ENCODE peak calls at places on chromosomes 12 and 14, in four cellular contexts. N is GM12878, B is HepG2, F is H1. T is an unnamed sample.

GRCh38 chr14:78358631-78359030 is 188.5 kb downstream of the NRXN3 start:
- DNase-seq in F (no peak), N (no peak), B (no peak), T (no peak)

GRCh38 chr12:132367401-132367851 is 38.0 kb upstream of the GALNT9 start:
- DNase-seq in B (no peak), N (no peak), F (no peak), T (no peak)

GRCh38 chr12:4148418-4149056 is 125.0 kb upstream of the CCND2 start:
- DNase-seq in N (peak), F (no peak), B (no peak), T (no peak)

GRCh38 chr14:49581209-49581960 is 4.8 kb downstream of the RPS29 start:
- DNase-seq in B (no peak), N (no peak), F (no peak), T (no peak)

GRCh38 chr14:99968156-99968920 is 96.9 kb upstream of the EVL start:
- DNase-seq in B (no peak), N (no peak), F (no peak), T (no peak)

GRCh38 chr12:77204055-77204454 is 138.7 kb upstream of the E2F7 start:
- DNase-seq in B (no peak), N (no peak), F (no peak), T (no peak)

GRCh38 chr12:102023343-102023930 is 38.4 kb downstream of the WASHC3 start:
- DNase-seq in F (no peak), B (no peak), N (no peak), T (no peak)

GRCh38 chr14:60102389-60102788 is 10.7 kb downstream of the PCNX4 start:
- DNase-seq in B (no peak), F (no peak), N (no peak), T (no peak)

GRCh38 chr14:50312734-50313054 is 570 bp downstream of the DMAC2L start:
- DNase-seq in N (no peak), F (no peak), B (peak), T (no peak)

GRCh38 chr12:6647083-6647604 is at the start of gene ACRBP:
- DNase-seq in B (no peak), N (no peak), F (peak), T (peak)

GRCh38 chr14:93892923-93893549 is 34.1 kb upstream of the FAM181A start:
- DNase-seq in F (peak), B (peak), N (no peak), T (peak)

GRCh38 chr12:123242083-123242904 is 9.1 kb downstream of the MTRFR start:
- DNase-seq in B (no peak), F (no peak), N (no peak), T (no peak)

GRCh38 chr14:75450381-75451276 is 22.8 kb downstream of the JDP2 start:
- DNase-seq in F (no peak), B (peak), N (no peak), T (no peak)

GRCh38 chr14:39505812-39506211 is 73.6 kb upstream of the FBXO33 start:
- DNase-seq in F (no peak), N (no peak), B (no peak), T (no peak)

GRCh38 chr14:77376380-77376770 is 519 bp downstream of the TMED8 start:
- DNase-seq in N (no peak), F (peak), B (no peak), T (no peak)

GRCh38 chr12:28145211-28145610 is 45.0 kb upstream of the CCDC91 start:
- DNase-seq in B (no peak), F (no peak), N (no peak), T (no peak)

GRCh38 chr14:42163136-42163535 is 556.5 kb downstream of the LRFN5 start:
- DNase-seq in F (no peak), N (no peak), B (no peak), T (no peak)

GRCh38 chr12:10175849-10176641 is 2.8 kb upstream of the TMEM52B start:
- DNase-seq in B (no peak), F (no peak), N (no peak), T (no peak)

GRCh38 chr12:82144505-82144904 is 213.7 kb downstream of the CCDC59 start:
- DNase-seq in N (no peak), B (no peak), F (no peak), T (no peak)

GRCh38 chr12:67038486-67038885 is 230.7 kb upstream of the CAND1 start:
- DNase-seq in F (no peak), N (no peak), B (no peak), T (no peak)

GRCh38 chr14:106622200-106622745 is 1095.9 kb downstream of the TMEM121 start:
- DNase-seq in N (no peak), F (no peak), B (no peak), T (no peak)

GRCh38 chr14:22822619-22823551 is 6.8 kb upstream of the MRPL52 start:
- DNase-seq in F (peak), B (peak), N (no peak), T (peak)

GRCh38 chr12:57049890-57050289 is at the start of gene MYO1A:
- DNase-seq in N (no peak), F (no peak), B (peak), T (no peak)

GRCh38 chr12:106288134-106288509 is 14.4 kb upstream of the TCP11L2 start:
- DNase-seq in N (no peak), F (no peak), B (no peak), T (no peak)

GRCh38 chr12:99712281-99712680 is 64.7 kb downstream of the GARIN6 start:
- DNase-seq in F (no peak), N (no peak), B (no peak), T (no peak)

GRCh38 chr12:128091101-128091795 is 175.7 kb upstream of the TMEM132C start:
- DNase-seq in F (no peak), N (no peak), B (no peak), T (no peak)

GRCh38 chr12:113674302-113674701 is 202.6 kb upstream of the LHX5 start:
- DNase-seq in B (no peak), N (no peak), F (no peak), T (no peak)

GRCh38 chr14:38255408-38255672 is 553 bp downstream of the CLEC14A start:
- DNase-seq in N (no peak), F (peak), B (no peak), T (no peak)

GRCh38 chr12:11855993-11856374 is 206.5 kb downstream of the ETV6 start:
- DNase-seq in F (no peak), N (no peak), B (no peak), T (peak)

GRCh38 chr12:55188974-55189556 is 31.8 kb upstream of the OR10A7 start:
- DNase-seq in N (peak), B (peak), F (no peak), T (peak)

GRCh38 chr14:58639842-58640484 is 2.2 kb downstream of the DACT1 start:
- DNase-seq in B (peak), N (peak), F (no peak), T (no peak)

GRCh38 chr14:59959663-59960062 is 39.7 kb downstream of the LRRC9 start:
- DNase-seq in N (no peak), F (no peak), B (no peak), T (no peak)

GRCh38 chr12:93634416-93634815 is 42.8 kb upstream of the CRADD start:
- DNase-seq in F (no peak), B (no peak), N (no peak), T (no peak)

GRCh38 chr14:36241183-36241582 is 64.7 kb upstream of the PTCSC3 start:
- DNase-seq in F (no peak), N (no peak), B (no peak), T (no peak)

GRCh38 chr14:24141030-24141880 is at the start of gene EMC9:
- DNase-seq in B (peak), F (peak), N (peak), T (peak)

GRCh38 chr12:110577717-110578521 is 5.2 kb downstream of the PPTC7 start:
- DNase-seq in F (no peak), B (no peak), N (peak), T (no peak)

GRCh38 chr14:92173668-92174067 is 51.9 kb downstream of the CPSF2 start:
- DNase-seq in B (no peak), F (no peak), N (no peak), T (peak)

GRCh38 chr12:94397401-94397800 is 62.3 kb downstream of the CEP83 start:
- DNase-seq in F (no peak), B (no peak), N (no peak), T (no peak)

GRCh38 chr14:65847065-65847847 is 434.7 kb downstream of the FUT8 start:
- DNase-seq in N (peak), F (no peak), B (no peak), T (no peak)
- TF ChIP-seq YY1 in N (no peak), F (no peak), B (no peak), T (no peak)

GRCh38 chr14:61598980-61599379 is 96.3 kb upstream of the HIF1A start:
- DNase-seq in N (no peak), F (no peak), B (peak), T (no peak)

GRCh38 chr14:61599959-61600358 is 95.4 kb upstream of the HIF1A start:
- DNase-seq in N (no peak), F (no peak), B (no peak), T (no peak)

GRCh38 chr14:61602733-61603077 is 92.6 kb upstream of the HIF1A start:
- DNase-seq in F (no peak), B (peak), N (no peak), T (no peak)

GRCh38 chr14:61603736-61604135 is 91.6 kb upstream of the HIF1A start:
- DNase-seq in N (no peak), F (no peak), B (no peak), T (no peak)

GRCh38 chr14:61601923-61602732 is 93.2 kb upstream of the HIF1A start:
- DNase-seq in F (no peak), B (no peak), N (no peak), T (no peak)
- TF ChIP-seq SUZ12 in F (no peak), B (no peak), N (no peak), T (no peak)

DNA sequence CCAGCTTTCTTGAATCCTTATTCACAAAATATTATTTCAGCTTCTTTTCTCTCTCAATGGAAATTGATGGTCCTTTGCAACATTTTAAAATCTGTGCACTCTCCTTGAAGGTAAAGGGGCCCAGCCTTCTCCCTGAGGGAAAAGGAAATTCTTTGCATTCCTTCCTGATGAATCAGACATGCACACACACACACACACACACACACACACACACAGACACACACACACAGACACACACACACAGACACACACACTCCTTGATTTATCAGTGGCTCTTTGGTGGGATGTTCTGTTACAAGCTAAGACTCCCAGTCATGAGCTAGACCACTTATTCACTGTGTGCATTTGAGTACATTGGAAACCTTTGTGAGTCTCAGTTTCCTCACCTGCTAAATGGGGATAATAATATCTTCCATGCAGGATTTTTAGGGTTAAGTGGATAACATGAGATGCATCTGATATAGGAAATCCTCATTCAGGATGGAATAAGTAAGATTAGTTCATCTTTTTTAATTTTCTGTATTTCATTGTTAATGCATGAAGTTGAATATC is 45.1 kb upstream of the HMGA2 start:
- DNase-seq in F (no peak), B (no peak), N (no peak), T (peak)
- TF ChIP-seq YY1 in F (no peak), B (no peak), N (no peak), T (no peak)

GRCh38 chr14:105605501-105606304 is 79.3 kb downstream of the TMEM121 start:
- DNase-seq in N (no peak), F (no peak), B (no peak), T (no peak)
- TF ChIP-seq SUZ12 in N (no peak), F (no peak), B (no peak), T (no peak)

GRCh38 chr12:61911113-61911512 is 349.1 kb upstream of the USP15 start:
- DNase-seq in N (no peak), F (no peak), B (no peak), T (no peak)
- TF ChIP-seq YY1 in N (no peak), F (no peak), B (no peak), T (no peak)

DNA sequence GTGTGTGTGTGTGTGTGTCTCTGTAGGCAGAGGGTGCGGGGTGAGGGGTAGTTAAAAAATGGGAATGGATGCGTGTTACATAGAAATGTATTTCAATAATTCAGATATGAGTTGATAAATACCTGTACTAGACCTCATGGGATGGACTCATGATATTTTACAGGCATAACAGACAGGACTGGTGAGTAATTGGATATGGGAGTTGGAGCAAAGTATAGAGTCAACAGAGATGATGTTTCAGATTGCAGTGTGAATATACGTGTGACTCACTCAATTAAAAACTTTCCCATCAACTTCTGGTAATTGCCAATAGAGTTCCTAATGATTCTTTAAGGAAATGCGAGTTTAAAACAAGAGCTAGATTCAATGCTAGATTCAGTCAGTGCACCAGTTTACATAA is 711.9 kb downstream of the C12orf50 start:
- DNase-seq in F (no peak), B (no peak), N (no peak), T (no peak)
- TF ChIP-seq SUZ12 in F (no peak), B (no peak), N (no peak), T (no peak)

GRCh38 chr12:2681426-2682205 is 113.2 kb upstream of the FKBP4 start:
- DNase-seq in N (no peak), F (no peak), B (no peak), T (no peak)

GRCh38 chr12:2680676-2681039 is 114.1 kb upstream of the FKBP4 start:
- DNase-seq in B (no peak), N (no peak), F (no peak), T (no peak)

GRCh38 chr12:2679816-2680675 is 114.7 kb upstream of the FKBP4 start:
- DNase-seq in F (no peak), B (no peak), N (no peak), T (no peak)

GRCh38 chr12:2683283-2684025 is 111.3 kb upstream of the FKBP4 start:
- DNase-seq in B (no peak), N (no peak), F (no peak), T (no peak)

GRCh38 chr12:2682301-2683282 is 112.2 kb upstream of the FKBP4 start:
- DNase-seq in B (peak), N (no peak), F (no peak), T (peak)
- TF ChIP-seq YY1 in B (no peak), N (no peak), F (no peak), T (no peak)

DNA sequence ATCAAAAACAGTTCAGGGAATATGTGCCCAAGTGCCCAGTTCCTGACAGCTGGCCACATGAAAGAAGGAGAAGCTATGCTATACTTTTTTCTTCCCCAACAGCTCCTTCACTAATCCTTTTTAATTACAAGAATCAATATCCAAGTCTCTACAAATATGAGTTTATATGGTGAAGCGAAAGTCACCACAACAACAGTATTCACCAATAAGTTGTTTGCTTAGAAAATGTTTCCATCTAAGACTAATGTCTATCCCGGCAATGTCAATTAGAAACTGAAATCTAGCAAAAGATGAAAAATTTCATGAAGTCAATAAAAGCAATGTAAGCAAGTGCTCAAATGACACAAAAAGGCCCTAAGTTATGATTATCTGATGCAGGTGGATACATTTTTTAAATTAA is 17.7 kb downstream of the NELL2 start:
- DNase-seq in F (no peak), N (no peak), B (no peak), T (no peak)
- TF ChIP-seq SUZ12 in F (no peak), N (no peak), B (no peak), T (no peak)

DNA sequence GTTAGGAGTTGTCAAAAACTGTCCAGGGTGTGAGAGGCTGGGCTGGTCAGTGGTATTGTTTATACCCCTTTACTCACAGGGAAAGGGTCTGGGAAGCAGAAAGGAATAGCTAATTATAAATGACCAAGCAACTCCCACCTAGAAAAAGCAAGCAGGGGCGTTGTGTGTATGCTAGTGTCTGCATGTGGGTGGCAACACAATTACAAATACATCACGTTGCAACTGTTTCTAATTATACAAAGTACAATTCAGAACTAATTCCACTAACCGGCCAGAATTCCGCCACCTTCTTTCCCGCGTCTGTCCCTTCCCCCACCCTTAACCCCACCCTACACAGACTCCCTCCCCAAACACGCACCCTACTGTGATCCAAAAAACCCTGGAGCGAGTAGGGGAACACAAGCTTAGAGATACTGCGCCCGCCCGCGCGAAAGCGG is 2.2 kb downstream of the DPF3 start:
- DNase-seq in F (no peak), N (no peak), B (no peak), T (no peak)
- TF ChIP-seq YY1 in F (no peak), N (no peak), B (no peak), T (no peak)

GRCh38 chr14:96497586-96497985 is 4.6 kb upstream of the PAPOLA start:
- DNase-seq in F (no peak), B (no peak), N (no peak), T (no peak)

GRCh38 chr14:96507723-96508122 is 5.5 kb downstream of the PAPOLA start:
- DNase-seq in F (no peak), B (no peak), N (no peak), T (no peak)

GRCh38 chr14:96501383-96501745 is 818 bp upstream of the PAPOLA start:
- DNase-seq in N (no peak), B (no peak), F (no peak), T (no peak)

GRCh38 chr14:96501746-96502620 is at the start of gene PAPOLA:
- DNase-seq in B (peak), N (peak), F (peak), T (peak)

DNA sequence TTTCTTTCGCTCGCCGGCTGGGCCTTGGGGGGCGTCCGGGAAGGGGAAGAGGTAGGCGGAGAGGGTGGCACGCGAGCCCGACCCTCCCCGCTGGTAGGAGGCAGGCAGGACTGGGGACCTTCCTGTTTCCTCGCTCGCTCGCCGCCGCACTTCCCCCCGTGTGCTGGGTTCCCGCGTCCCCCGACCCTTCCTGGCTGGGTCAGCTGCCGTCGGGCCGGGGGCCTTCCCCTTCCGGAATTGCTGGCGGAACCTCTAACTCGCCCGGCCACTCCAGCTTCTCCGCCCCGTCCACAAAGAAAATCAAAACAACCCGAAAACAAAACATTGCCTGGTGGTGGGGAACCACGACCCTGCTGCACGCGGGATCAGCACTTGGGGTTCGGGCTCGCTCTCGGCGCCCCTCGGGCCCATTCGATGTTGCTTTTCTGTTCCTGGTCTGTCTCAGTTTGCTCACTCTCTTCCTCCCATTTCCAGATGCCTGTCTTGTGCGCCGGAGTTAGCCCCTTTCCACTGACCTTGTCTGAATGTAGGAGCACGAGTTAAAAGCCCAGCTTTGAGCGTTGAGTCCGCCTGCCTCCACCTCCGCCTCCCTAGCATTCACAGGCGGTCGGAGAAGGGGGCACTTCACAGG is 554 bp downstream of the PAPOLA start:
- DNase-seq in B (peak), N (no peak), F (peak), T (no peak)
- TF ChIP-seq SUZ12 in B (no peak), N (no peak), F (no peak), T (no peak)